ENCODE peak calls at places on chromosomes 6 and 20, in eight cellular contexts. One of them, this sample, is unnamed.

GRCh38 chr6:108365488-108365887 is 70.6 kb downstream of the AFG1L start:
- DNase-seq in A172: no peak
- DNase-seq in astrocyte of the spinal cord: no peak
- DNase-seq in ELR: no peak
- DNase-seq in T-helper 9 cell: no peak
- DNase-seq in pons: peak
- DNase-seq in activated T-cell treated with anti-CD3 and anti-CD28 coated beads for 1 hour: no peak
- DNase-seq in HEK293T: no peak
- DNase-seq in this sample: peak

GRCh38 chr6:39476151-39476550 is 153.6 kb upstream of the KCNK16 start:
- DNase-seq in ELR: no peak
- DNase-seq in activated T-cell treated with anti-CD3 and anti-CD28 coated beads for 1 hour: no peak
- DNase-seq in pons: no peak
- DNase-seq in A172: no peak
- DNase-seq in T-helper 9 cell: no peak
- DNase-seq in astrocyte of the spinal cord: peak
- DNase-seq in HEK293T: no peak
- DNase-seq in this sample: no peak

GRCh38 chr6:364609-365540 is 26.7 kb upstream of the IRF4 start:
- DNase-seq in ELR: no peak
- DNase-seq in A172: no peak
- DNase-seq in T-helper 9 cell: no peak
- DNase-seq in activated T-cell treated with anti-CD3 and anti-CD28 coated beads for 1 hour: no peak
- DNase-seq in HEK293T: no peak
- DNase-seq in astrocyte of the spinal cord: no peak
- DNase-seq in pons: no peak
- DNase-seq in this sample: no peak

GRCh38 chr20:64063389-64064144 is 569 bp downstream of the TCEA2 start:
- DNase-seq in HEK293T: no peak
- DNase-seq in pons: no peak
- DNase-seq in T-helper 9 cell: no peak
- DNase-seq in ELR: peak
- DNase-seq in A172: no peak
- DNase-seq in activated T-cell treated with anti-CD3 and anti-CD28 coated beads for 1 hour: no peak
- DNase-seq in astrocyte of the spinal cord: no peak
- DNase-seq in this sample: no peak

GRCh38 chr20:53081916-53082863 is 110.0 kb downstream of the TSHZ2 start:
- DNase-seq in HEK293T: peak
- DNase-seq in T-helper 9 cell: no peak
- DNase-seq in ELR: no peak
- DNase-seq in astrocyte of the spinal cord: no peak
- DNase-seq in A172: no peak
- DNase-seq in pons: no peak
- DNase-seq in activated T-cell treated with anti-CD3 and anti-CD28 coated beads for 1 hour: no peak
- DNase-seq in this sample: no peak

GRCh38 chr6:140380371-140381218 is 1006.1 kb upstream of the CITED2 start:
- DNase-seq in pons: no peak
- DNase-seq in ELR: no peak
- DNase-seq in T-helper 9 cell: no peak
- DNase-seq in astrocyte of the spinal cord: no peak
- DNase-seq in activated T-cell treated with anti-CD3 and anti-CD28 coated beads for 1 hour: no peak
- DNase-seq in A172: no peak
- DNase-seq in HEK293T: no peak
- DNase-seq in this sample: no peak

GRCh38 chr6:113122060-113122459 is 735.1 kb upstream of the MARCKS start:
- DNase-seq in activated T-cell treated with anti-CD3 and anti-CD28 coated beads for 1 hour: no peak
- DNase-seq in A172: peak
- DNase-seq in ELR: peak
- DNase-seq in T-helper 9 cell: no peak
- DNase-seq in pons: no peak
- DNase-seq in HEK293T: peak
- DNase-seq in astrocyte of the spinal cord: peak
- DNase-seq in this sample: no peak

GRCh38 chr6:14925025-14925595 is 320.8 kb upstream of the JARID2 start:
- DNase-seq in astrocyte of the spinal cord: no peak
- DNase-seq in activated T-cell treated with anti-CD3 and anti-CD28 coated beads for 1 hour: no peak
- DNase-seq in A172: no peak
- DNase-seq in HEK293T: no peak
- DNase-seq in T-helper 9 cell: no peak
- DNase-seq in ELR: no peak
- DNase-seq in pons: no peak
- DNase-seq in this sample: no peak

GRCh38 chr20:4084721-4085120 is 69.4 kb upstream of the RNF24 start:
- DNase-seq in ELR: no peak
- DNase-seq in A172: no peak
- DNase-seq in activated T-cell treated with anti-CD3 and anti-CD28 coated beads for 1 hour: no peak
- DNase-seq in pons: no peak
- DNase-seq in astrocyte of the spinal cord: no peak
- DNase-seq in HEK293T: no peak
- DNase-seq in T-helper 9 cell: no peak
- DNase-seq in this sample: no peak

GRCh38 chr6:157688275-157688959 is 134.6 kb upstream of the SNX9 start:
- DNase-seq in pons: no peak
- DNase-seq in ELR: no peak
- DNase-seq in A172: no peak
- DNase-seq in astrocyte of the spinal cord: no peak
- DNase-seq in activated T-cell treated with anti-CD3 and anti-CD28 coated beads for 1 hour: no peak
- DNase-seq in T-helper 9 cell: no peak
- DNase-seq in HEK293T: no peak
- DNase-seq in this sample: no peak

GRCh38 chr20:36988494-36988966 is 37.0 kb upstream of the SAMHD1 start:
- DNase-seq in T-helper 9 cell: no peak
- DNase-seq in A172: peak
- DNase-seq in activated T-cell treated with anti-CD3 and anti-CD28 coated beads for 1 hour: no peak
- DNase-seq in pons: no peak
- DNase-seq in HEK293T: no peak
- DNase-seq in ELR: peak
- DNase-seq in astrocyte of the spinal cord: peak
- DNase-seq in this sample: no peak

GRCh38 chr6:131143319-131143718 is 8.1 kb downstream of the AKAP7 start:
- DNase-seq in activated T-cell treated with anti-CD3 and anti-CD28 coated beads for 1 hour: no peak
- DNase-seq in HEK293T: no peak
- DNase-seq in A172: no peak
- DNase-seq in pons: no peak
- DNase-seq in astrocyte of the spinal cord: no peak
- DNase-seq in T-helper 9 cell: no peak
- DNase-seq in ELR: no peak
- DNase-seq in this sample: no peak

GRCh38 chr20:19849341-19850189 is 91.5 kb downstream of the RIN2 start:
- DNase-seq in ELR: no peak
- DNase-seq in T-helper 9 cell: no peak
- DNase-seq in A172: no peak
- DNase-seq in activated T-cell treated with anti-CD3 and anti-CD28 coated beads for 1 hour: no peak
- DNase-seq in astrocyte of the spinal cord: peak
- DNase-seq in pons: peak
- DNase-seq in HEK293T: no peak
- DNase-seq in this sample: peak

GRCh38 chr6:45478235-45478634 is 100.5 kb upstream of the SUPT3H start:
- DNase-seq in A172: peak
- DNase-seq in HEK293T: no peak
- DNase-seq in pons: no peak
- DNase-seq in astrocyte of the spinal cord: peak
- DNase-seq in activated T-cell treated with anti-CD3 and anti-CD28 coated beads for 1 hour: no peak
- DNase-seq in ELR: peak
- DNase-seq in T-helper 9 cell: no peak
- DNase-seq in this sample: no peak

GRCh38 chr6:31898200-31899011 is 908 bp upstream of the EHMT2 start:
- DNase-seq in ELR: peak
- DNase-seq in pons: peak
- DNase-seq in astrocyte of the spinal cord: peak
- DNase-seq in A172: peak
- DNase-seq in T-helper 9 cell: no peak
- DNase-seq in HEK293T: peak
- DNase-seq in activated T-cell treated with anti-CD3 and anti-CD28 coated beads for 1 hour: no peak
- DNase-seq in this sample: peak

GRCh38 chr20:43963872-43964791 is 49.5 kb downstream of the TOX2 start:
- DNase-seq in A172: peak
- DNase-seq in activated T-cell treated with anti-CD3 and anti-CD28 coated beads for 1 hour: peak
- DNase-seq in pons: peak
- DNase-seq in ELR: peak
- DNase-seq in HEK293T: no peak
- DNase-seq in astrocyte of the spinal cord: peak
- DNase-seq in T-helper 9 cell: no peak
- DNase-seq in this sample: peak

GRCh38 chr6:28838634-28839442 is 84.9 kb downstream of the TRIM27 start:
- DNase-seq in pons: peak
- DNase-seq in activated T-cell treated with anti-CD3 and anti-CD28 coated beads for 1 hour: peak
- DNase-seq in T-helper 9 cell: peak
- DNase-seq in A172: peak
- DNase-seq in ELR: peak
- DNase-seq in HEK293T: peak
- DNase-seq in astrocyte of the spinal cord: peak
- DNase-seq in this sample: peak

GRCh38 chr6:1834641-1835516 is 225.2 kb downstream of the FOXC1 start:
- DNase-seq in astrocyte of the spinal cord: no peak
- DNase-seq in A172: no peak
- DNase-seq in T-helper 9 cell: no peak
- DNase-seq in activated T-cell treated with anti-CD3 and anti-CD28 coated beads for 1 hour: no peak
- DNase-seq in pons: no peak
- DNase-seq in ELR: no peak
- DNase-seq in HEK293T: no peak
- DNase-seq in this sample: no peak

GRCh38 chr20:43448748-43449535 is 8.8 kb upstream of the SRSF6 start:
- DNase-seq in pons: peak
- DNase-seq in astrocyte of the spinal cord: peak
- DNase-seq in activated T-cell treated with anti-CD3 and anti-CD28 coated beads for 1 hour: peak
- DNase-seq in A172: peak
- DNase-seq in T-helper 9 cell: peak
- DNase-seq in HEK293T: peak
- DNase-seq in ELR: peak
- DNase-seq in this sample: peak

GRCh38 chr6:122081921-122082320 is 317.5 kb upstream of the HSF2 start:
- DNase-seq in HEK293T: no peak
- DNase-seq in T-helper 9 cell: no peak
- DNase-seq in A172: peak
- DNase-seq in astrocyte of the spinal cord: no peak
- DNase-seq in ELR: no peak
- DNase-seq in activated T-cell treated with anti-CD3 and anti-CD28 coated beads for 1 hour: no peak
- DNase-seq in pons: no peak
- DNase-seq in this sample: no peak

GRCh38 chr20:39042279-39043150 is 80.4 kb downstream of the DHX35 start:
- DNase-seq in activated T-cell treated with anti-CD3 and anti-CD28 coated beads for 1 hour: no peak
- DNase-seq in astrocyte of the spinal cord: no peak
- DNase-seq in pons: no peak
- DNase-seq in A172: peak
- DNase-seq in HEK293T: no peak
- DNase-seq in T-helper 9 cell: no peak
- DNase-seq in ELR: peak
- DNase-seq in this sample: no peak

GRCh38 chr20:48724891-48725588 is 102.8 kb downstream of the PREX1 start:
- DNase-seq in astrocyte of the spinal cord: no peak
- DNase-seq in pons: no peak
- DNase-seq in A172: no peak
- DNase-seq in ELR: no peak
- DNase-seq in activated T-cell treated with anti-CD3 and anti-CD28 coated beads for 1 hour: no peak
- DNase-seq in T-helper 9 cell: no peak
- DNase-seq in HEK293T: no peak
- DNase-seq in this sample: no peak

GRCh38 chr6:7919871-7920270 is 9.3 kb upstream of the TXNDC5 start:
- DNase-seq in pons: no peak
- DNase-seq in activated T-cell treated with anti-CD3 and anti-CD28 coated beads for 1 hour: no peak
- DNase-seq in ELR: peak
- DNase-seq in A172: peak
- DNase-seq in T-helper 9 cell: no peak
- DNase-seq in HEK293T: no peak
- DNase-seq in astrocyte of the spinal cord: peak
- DNase-seq in this sample: no peak

GRCh38 chr20:64155258-64156135 is 8.8 kb upstream of the MYT1 start:
- DNase-seq in HEK293T: no peak
- DNase-seq in pons: no peak
- DNase-seq in A172: no peak
- DNase-seq in ELR: no peak
- DNase-seq in astrocyte of the spinal cord: no peak
- DNase-seq in activated T-cell treated with anti-CD3 and anti-CD28 coated beads for 1 hour: no peak
- DNase-seq in T-helper 9 cell: no peak
- DNase-seq in this sample: no peak

GRCh38 chr20:61166324-61166723 is 85.7 kb upstream of the CDH4 start:
- DNase-seq in activated T-cell treated with anti-CD3 and anti-CD28 coated beads for 1 hour: no peak
- DNase-seq in HEK293T: no peak
- DNase-seq in pons: no peak
- DNase-seq in ELR: peak
- DNase-seq in A172: peak
- DNase-seq in astrocyte of the spinal cord: no peak
- DNase-seq in T-helper 9 cell: no peak
- DNase-seq in this sample: no peak

GRCh38 chr20:62139636-62140035 is 3.6 kb downstream of the PSMA7 start:
- DNase-seq in T-helper 9 cell: no peak
- DNase-seq in HEK293T: no peak
- DNase-seq in pons: no peak
- DNase-seq in activated T-cell treated with anti-CD3 and anti-CD28 coated beads for 1 hour: no peak
- DNase-seq in astrocyte of the spinal cord: no peak
- DNase-seq in A172: no peak
- DNase-seq in ELR: no peak
- DNase-seq in this sample: no peak

GRCh38 chr6:13553646-13554045 is 20.8 kb upstream of the SIRT5 start:
- DNase-seq in HEK293T: no peak
- DNase-seq in T-helper 9 cell: no peak
- DNase-seq in activated T-cell treated with anti-CD3 and anti-CD28 coated beads for 1 hour: no peak
- DNase-seq in A172: peak
- DNase-seq in pons: no peak
- DNase-seq in ELR: peak
- DNase-seq in astrocyte of the spinal cord: no peak
- DNase-seq in this sample: no peak

GRCh38 chr20:46022411-46023147 is 6.4 kb upstream of the SLC12A5 start:
- DNase-seq in HEK293T: peak
- DNase-seq in astrocyte of the spinal cord: no peak
- DNase-seq in T-helper 9 cell: peak
- DNase-seq in ELR: peak
- DNase-seq in pons: peak
- DNase-seq in A172: peak
- DNase-seq in activated T-cell treated with anti-CD3 and anti-CD28 coated beads for 1 hour: peak
- DNase-seq in this sample: peak

GRCh38 chr20:3010985-3011723 is 32.3 kb upstream of the GNRH2 start:
- DNase-seq in pons: no peak
- DNase-seq in ELR: peak
- DNase-seq in A172: peak
- DNase-seq in HEK293T: no peak
- DNase-seq in T-helper 9 cell: no peak
- DNase-seq in astrocyte of the spinal cord: peak
- DNase-seq in activated T-cell treated with anti-CD3 and anti-CD28 coated beads for 1 hour: no peak
- DNase-seq in this sample: no peak

GRCh38 chr20:46348972-46349741 is 40.9 kb upstream of the CDH22 start:
- DNase-seq in astrocyte of the spinal cord: peak
- DNase-seq in activated T-cell treated with anti-CD3 and anti-CD28 coated beads for 1 hour: peak
- DNase-seq in T-helper 9 cell: peak
- DNase-seq in ELR: peak
- DNase-seq in A172: peak
- DNase-seq in HEK293T: peak
- DNase-seq in pons: peak
- DNase-seq in this sample: peak

GRCh38 chr20:48574383-48574782 is 253.4 kb downstream of the PREX1 start:
- DNase-seq in activated T-cell treated with anti-CD3 and anti-CD28 coated beads for 1 hour: no peak
- DNase-seq in T-helper 9 cell: no peak
- DNase-seq in HEK293T: peak
- DNase-seq in A172: peak
- DNase-seq in astrocyte of the spinal cord: no peak
- DNase-seq in ELR: peak
- DNase-seq in pons: no peak
- DNase-seq in this sample: no peak

GRCh38 chr6:10248378-10248843 is 166.5 kb downstream of the TFAP2A start:
- DNase-seq in HEK293T: no peak
- DNase-seq in A172: peak
- DNase-seq in pons: no peak
- DNase-seq in ELR: peak
- DNase-seq in activated T-cell treated with anti-CD3 and anti-CD28 coated beads for 1 hour: no peak
- DNase-seq in T-helper 9 cell: no peak
- DNase-seq in astrocyte of the spinal cord: peak
- DNase-seq in this sample: no peak

GRCh38 chr6:120354452-120355098 is 979.7 kb downstream of the TBC1D32 start:
- DNase-seq in astrocyte of the spinal cord: peak
- DNase-seq in A172: peak
- DNase-seq in HEK293T: no peak
- DNase-seq in activated T-cell treated with anti-CD3 and anti-CD28 coated beads for 1 hour: no peak
- DNase-seq in T-helper 9 cell: no peak
- DNase-seq in ELR: peak
- DNase-seq in pons: no peak
- DNase-seq in this sample: no peak

GRCh38 chr6:92559002-92559401 is 860.4 kb downstream of the EPHA7 start:
- DNase-seq in pons: no peak
- DNase-seq in T-helper 9 cell: no peak
- DNase-seq in A172: no peak
- DNase-seq in ELR: no peak
- DNase-seq in activated T-cell treated with anti-CD3 and anti-CD28 coated beads for 1 hour: no peak
- DNase-seq in HEK293T: no peak
- DNase-seq in astrocyte of the spinal cord: no peak
- DNase-seq in this sample: no peak

This sample was measured in Ammon's horn.